ENCODE peak calls at places on chromosome 16, in six cellular contexts. L is ascending aorta, M is lower leg skin, Y is MM.1S, S is heart left ventricle, H is GM12865. I is an unnamed sample.

GRCh38 chr16:68992521-68992920 is 112.9 kb upstream of the HAS3 start:
- DNase-seq in L (no peak), M (no peak), Y (no peak), S (no peak), H (no peak), I (no peak)

GRCh38 chr16:74309789-74310781 is 13.5 kb downstream of the PSMD7 start:
- DNase-seq in L (no peak), M (no peak), Y (peak; percentile 10), S (no peak), H (peak; percentile 54), I (peak; percentile 26)

GRCh38 chr16:74123826-74124225 is 172.8 kb upstream of the PSMD7 start:
- DNase-seq in L (no peak), M (no peak), Y (no peak), S (no peak), H (no peak), I (no peak)

GRCh38 chr16:53061701-53062159 is 6.9 kb downstream of the CHD9 start:
- DNase-seq in L (no peak), M (no peak), Y (peak; percentile 77), S (no peak), H (peak; percentile 92), I (no peak)

GRCh38 chr16:88009566-88010342 is 58.5 kb downstream of the BANP start:
- DNase-seq in L (no peak), M (no peak), Y (no peak), S (no peak), H (no peak), I (no peak)

GRCh38 chr16:51002889-51003490 is 148.1 kb downstream of the SALL1 start:
- DNase-seq in L (no peak), M (no peak), Y (no peak), S (no peak), H (no peak), I (no peak)

GRCh38 chr16:52964290-52964689 is 88.4 kb downstream of the CHD9NB start:
- DNase-seq in L (no peak), M (no peak), Y (no peak), S (no peak), H (no peak), I (no peak)

GRCh38 chr16:12815361-12815760 is 11.7 kb upstream of the CPPED1 start:
- DNase-seq in L (no peak), M (no peak), Y (no peak), S (no peak), H (peak; percentile 16), I (no peak)

GRCh38 chr16:79721186-79721745 is 120.7 kb upstream of the MAF start:
- DNase-seq in L (no peak), M (no peak), Y (no peak), S (no peak), H (no peak), I (no peak)

GRCh38 chr16:71542377-71542776 is 16.2 kb downstream of the CHST4 start:
- DNase-seq in L (no peak), M (no peak), Y (peak; percentile 25), S (no peak), H (peak; percentile 81), I (no peak)

GRCh38 chr16:27748868-27749546 is 199.1 kb downstream of the KATNIP start:
- DNase-seq in L (no peak), M (peak; percentile 77), Y (peak; percentile 32), S (peak; percentile 37), H (peak; percentile 45), I (peak; percentile 28)

GRCh38 chr16:12024429-12024828 is 47.9 kb downstream of the SNX29 start:
- DNase-seq in L (no peak), M (no peak), Y (no peak), S (no peak), H (no peak), I (no peak)

GRCh38 chr16:3999890-4000325 is 116.3 kb downstream of the ADCY9 start:
- DNase-seq in L (no peak), M (no peak), Y (peak; percentile 11), S (no peak), H (no peak), I (no peak)

GRCh38 chr16:20763461-20764232 is at the start of gene ACSM3:
- DNase-seq in L (no peak), M (peak; percentile 74), Y (peak; percentile 93), S (no peak), H (peak; percentile 91), I (peak; percentile 87)

GRCh38 chr16:75372236-75372856 is 61.0 kb downstream of the CFDP1 start:
- DNase-seq in L (no peak), M (no peak), Y (no peak), S (no peak), H (no peak), I (no peak)

GRCh38 chr16:28585674-28586073 is 11.2 kb downstream of the SULT1A2 start:
- DNase-seq in L (no peak), M (no peak), Y (no peak), S (no peak), H (no peak), I (no peak)

GRCh38 chr16:23941963-23942564 is 106.3 kb downstream of the PRKCB start:
- DNase-seq in L (no peak), M (no peak), Y (no peak), S (no peak), H (no peak), I (no peak)

GRCh38 chr16:87860553-87861299 is 8.6 kb downstream of the SLC7A5 start:
- DNase-seq in L (no peak), M (no peak), Y (no peak), S (peak; percentile 56), H (peak; percentile 50), I (no peak)

GRCh38 chr16:78483124-78483992 is 383.9 kb downstream of the WWOX start:
- DNase-seq in L (no peak), M (no peak), Y (no peak), S (no peak), H (no peak), I (no peak)

GRCh38 chr16:55433535-55433934 is 45.5 kb upstream of the MMP2 start:
- DNase-seq in L (no peak), M (no peak), Y (no peak), S (no peak), H (no peak), I (no peak)

GRCh38 chr16:11992008-11992584 is 15.6 kb downstream of the SNX29 start:
- DNase-seq in L (no peak), M (no peak), Y (no peak), S (no peak), H (no peak), I (peak; percentile 49)

GRCh38 chr16:27828671-27829070 is 234.8 kb downstream of the GSG1L start:
- DNase-seq in L (no peak), M (no peak), Y (no peak), S (no peak), H (no peak), I (no peak)

GRCh38 chr16:88667496-88667895 is 4.6 kb upstream of the MVD start:
- DNase-seq in L (no peak), M (no peak), Y (no peak), S (no peak), H (no peak), I (no peak)

GRCh38 chr16:5895137-5895536 is 797.5 kb upstream of the EEF2KMT start:
- DNase-seq in L (no peak), M (no peak), Y (no peak), S (no peak), H (no peak), I (no peak)

GRCh38 chr16:16025214-16025968 is 76.0 kb downstream of the ABCC1 start:
- DNase-seq in L (no peak), M (peak; percentile 46), Y (no peak), S (no peak), H (peak; percentile 86), I (no peak)

GRCh38 chr16:46884513-46885293 is 541 bp downstream of the GPT2 start:
- DNase-seq in L (no peak), M (no peak), Y (peak; percentile 8), S (no peak), H (peak; percentile 28), I (no peak)

GRCh38 chr16:15777533-15778203 is 79.2 kb downstream of the MYH11 start:
- DNase-seq in L (no peak), M (no peak), Y (peak; percentile 34), S (no peak), H (peak; percentile 68), I (peak; percentile 15)

GRCh38 chr16:48232459-48233040 is 11.6 kb upstream of the LONP2 start:
- DNase-seq in L (no peak), M (no peak), Y (peak; percentile 54), S (no peak), H (no peak), I (no peak)

DNA sequence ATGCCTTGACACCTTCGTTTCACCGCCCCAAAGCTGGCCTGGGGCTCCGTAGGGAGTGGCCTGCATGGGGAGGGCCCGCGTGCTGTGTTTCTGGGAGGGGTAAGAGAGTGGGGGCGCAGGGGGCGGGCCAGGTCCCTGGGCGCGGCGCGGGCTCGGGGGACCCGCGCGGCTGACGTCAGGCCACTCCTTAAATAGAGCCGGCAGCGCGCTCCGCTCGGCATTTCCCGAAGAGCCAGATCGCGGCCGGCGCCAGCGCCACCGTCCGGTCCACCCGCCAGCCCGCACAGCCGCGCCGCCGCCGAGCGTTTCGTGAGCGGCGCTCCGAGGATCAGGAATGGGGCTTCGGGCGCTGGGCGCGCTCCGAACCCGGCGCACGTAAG is at the start of gene HS3ST2:
- DNase-seq in L (no peak), M (peak; percentile 21), Y (no peak), S (peak; percentile 70), H (no peak), I (peak; percentile 41)
- H3K4me3 ChIP-seq in L (peak within 1 kb of the TSS; percentile 70), M (peak within 1 kb of the TSS; percentile 21), Y (no peak within 1 kb of the TSS), S (peak within 1 kb of the TSS; percentile 39), H (no peak within 1 kb of the TSS), I (no peak within 1 kb of the TSS)

GRCh38 chr16:65185379-65185778 is 63.5 kb upstream of the CDH11 start:
- DNase-seq in L (no peak), M (no peak), Y (no peak), S (no peak), H (no peak), I (no peak)

GRCh38 chr16:65176603-65177002 is 54.7 kb upstream of the CDH11 start:
- DNase-seq in L (no peak), M (no peak), Y (no peak), S (no peak), H (no peak), I (no peak)

GRCh38 chr16:65178151-65178550 is 56.3 kb upstream of the CDH11 start:
- DNase-seq in L (no peak), M (no peak), Y (no peak), S (no peak), H (no peak), I (no peak)

GRCh38 chr16:65180986-65181710 is 59.3 kb upstream of the CDH11 start:
- DNase-seq in L (no peak), M (no peak), Y (no peak), S (no peak), H (no peak), I (no peak)
- TF ChIP-seq CTCF in L (no peak), M (no peak), Y (no peak), S (no peak), H (no peak), I (no peak)

GRCh38 chr16:30533146-30533522 is 1.5 kb downstream of the ZNF747 start:
- DNase-seq in L (no peak), M (no peak), Y (no peak), S (peak; percentile 64), H (no peak), I (no peak)
- H3K4me3 ChIP-seq in L (peak overlapping the region; percentile 93), M (no peak overlapping the region), Y (no peak overlapping the region), S (no peak overlapping the region), H (no peak overlapping the region), I (no peak overlapping the region)

DNA sequence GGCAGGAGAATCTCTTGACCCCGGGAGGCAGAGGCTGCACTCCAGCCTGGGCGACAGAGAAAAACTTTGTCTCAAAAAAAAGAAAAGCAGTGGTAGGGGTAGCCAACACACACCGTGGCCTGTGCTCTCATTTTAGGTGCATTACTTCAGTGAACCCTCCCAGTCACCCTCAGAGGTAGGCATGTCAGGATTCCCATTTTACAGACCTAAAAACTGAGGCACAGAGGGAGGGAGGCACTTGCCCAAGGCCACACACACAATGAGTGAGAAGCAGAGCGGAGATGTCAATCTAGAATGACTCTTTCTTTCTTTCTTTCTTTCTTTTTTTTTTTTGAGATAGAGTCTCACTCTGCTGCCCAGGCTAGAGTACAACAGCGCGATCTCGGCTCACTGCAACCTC is 5.2 kb downstream of the COTL1 start:
- DNase-seq in L (no peak), M (no peak), Y (no peak), S (no peak), H (no peak), I (no peak)
- TF ChIP-seq CTCF in L (no peak), M (no peak), Y (no peak), S (no peak), H (no peak), I (no peak)

I was measured in HL-60.